ENCODE peak calls at places on chromosomes 1 and 21, in ten cellular contexts. One of them, this sample, is unnamed.

GRCh38 chr1:206809504-206810084 is 37.3 kb upstream of the IL10 start:
- DNase-seq in HS-5: no peak
- DNase-seq in hepatocyte: peak
- DNase-seq in activated CD4-positive, alpha-beta T cell treated with anti-CD3 and anti-CD28 coated beads for 1 hour: no peak
- DNase-seq in right lobe of liver: no peak
- DNase-seq in endothelial cell: peak
- DNase-seq in activated effector memory CD4-positive, alpha-beta T cell treated with anti-CD3 and anti-CD28 coated beads, Interleukin-2, amount 50 U/mL, for 16 hours: no peak
- DNase-seq in heart right ventricle: no peak
- DNase-seq in NCI-H446: no peak
- DNase-seq in Right ventricle myocardium superior: no peak
- DNase-seq in this sample: no peak

GRCh38 chr1:165143437-165144065 is 213.0 kb downstream of the LMX1A start:
- DNase-seq in HS-5: no peak
- DNase-seq in hepatocyte: peak
- DNase-seq in activated CD4-positive, alpha-beta T cell treated with anti-CD3 and anti-CD28 coated beads for 1 hour: no peak
- DNase-seq in right lobe of liver: no peak
- DNase-seq in endothelial cell: peak
- DNase-seq in activated effector memory CD4-positive, alpha-beta T cell treated with anti-CD3 and anti-CD28 coated beads, Interleukin-2, amount 50 U/mL, for 16 hours: no peak
- DNase-seq in heart right ventricle: no peak
- DNase-seq in NCI-H446: no peak
- DNase-seq in Right ventricle myocardium superior: no peak
- DNase-seq in this sample: no peak

GRCh38 chr1:93178418-93178817 is 1.8 kb downstream of the TMED5 start:
- DNase-seq in HS-5: no peak
- DNase-seq in hepatocyte: peak
- DNase-seq in activated CD4-positive, alpha-beta T cell treated with anti-CD3 and anti-CD28 coated beads for 1 hour: no peak
- DNase-seq in right lobe of liver: no peak
- DNase-seq in endothelial cell: no peak
- DNase-seq in activated effector memory CD4-positive, alpha-beta T cell treated with anti-CD3 and anti-CD28 coated beads, Interleukin-2, amount 50 U/mL, for 16 hours: no peak
- DNase-seq in heart right ventricle: no peak
- DNase-seq in NCI-H446: no peak
- DNase-seq in Right ventricle myocardium superior: no peak
- DNase-seq in this sample: no peak

GRCh38 chr1:234920136-234920842 is 208.3 kb downstream of the TOMM20 start:
- DNase-seq in HS-5: no peak
- DNase-seq in hepatocyte: no peak
- DNase-seq in activated CD4-positive, alpha-beta T cell treated with anti-CD3 and anti-CD28 coated beads for 1 hour: no peak
- DNase-seq in right lobe of liver: no peak
- DNase-seq in endothelial cell: no peak
- DNase-seq in activated effector memory CD4-positive, alpha-beta T cell treated with anti-CD3 and anti-CD28 coated beads, Interleukin-2, amount 50 U/mL, for 16 hours: peak
- DNase-seq in heart right ventricle: no peak
- DNase-seq in NCI-H446: no peak
- DNase-seq in Right ventricle myocardium superior: no peak
- DNase-seq in this sample: no peak

GRCh38 chr1:15454256-15454655 is 2.3 kb upstream of the CELA2A start:
- DNase-seq in HS-5: no peak
- DNase-seq in hepatocyte: no peak
- DNase-seq in activated CD4-positive, alpha-beta T cell treated with anti-CD3 and anti-CD28 coated beads for 1 hour: no peak
- DNase-seq in right lobe of liver: no peak
- DNase-seq in endothelial cell: no peak
- DNase-seq in activated effector memory CD4-positive, alpha-beta T cell treated with anti-CD3 and anti-CD28 coated beads, Interleukin-2, amount 50 U/mL, for 16 hours: no peak
- DNase-seq in heart right ventricle: no peak
- DNase-seq in NCI-H446: no peak
- DNase-seq in Right ventricle myocardium superior: no peak
- DNase-seq in this sample: no peak

GRCh38 chr1:246117066-246117791 is 389.9 kb downstream of the SMYD3 start:
- DNase-seq in HS-5: no peak
- DNase-seq in hepatocyte: peak
- DNase-seq in activated CD4-positive, alpha-beta T cell treated with anti-CD3 and anti-CD28 coated beads for 1 hour: peak
- DNase-seq in right lobe of liver: no peak
- DNase-seq in endothelial cell: peak
- DNase-seq in activated effector memory CD4-positive, alpha-beta T cell treated with anti-CD3 and anti-CD28 coated beads, Interleukin-2, amount 50 U/mL, for 16 hours: peak
- DNase-seq in heart right ventricle: peak
- DNase-seq in NCI-H446: no peak
- DNase-seq in Right ventricle myocardium superior: no peak
- DNase-seq in this sample: no peak

GRCh38 chr1:147243228-147243685 is 773 bp downstream of the CHD1L start:
- DNase-seq in HS-5: peak
- DNase-seq in hepatocyte: peak
- DNase-seq in activated CD4-positive, alpha-beta T cell treated with anti-CD3 and anti-CD28 coated beads for 1 hour: no peak
- DNase-seq in right lobe of liver: peak
- DNase-seq in endothelial cell: peak
- DNase-seq in activated effector memory CD4-positive, alpha-beta T cell treated with anti-CD3 and anti-CD28 coated beads, Interleukin-2, amount 50 U/mL, for 16 hours: peak
- DNase-seq in heart right ventricle: no peak
- DNase-seq in NCI-H446: no peak
- DNase-seq in Right ventricle myocardium superior: peak
- DNase-seq in this sample: no peak

GRCh38 chr1:17186216-17186894 is 18.6 kb upstream of the PADI1 start:
- DNase-seq in HS-5: no peak
- DNase-seq in hepatocyte: no peak
- DNase-seq in activated CD4-positive, alpha-beta T cell treated with anti-CD3 and anti-CD28 coated beads for 1 hour: no peak
- DNase-seq in right lobe of liver: no peak
- DNase-seq in endothelial cell: no peak
- DNase-seq in activated effector memory CD4-positive, alpha-beta T cell treated with anti-CD3 and anti-CD28 coated beads, Interleukin-2, amount 50 U/mL, for 16 hours: no peak
- DNase-seq in heart right ventricle: no peak
- DNase-seq in NCI-H446: no peak
- DNase-seq in Right ventricle myocardium superior: no peak
- DNase-seq in this sample: no peak

GRCh38 chr1:54352755-54353154 is 53.4 kb downstream of the SSBP3 start:
- DNase-seq in HS-5: no peak
- DNase-seq in hepatocyte: no peak
- DNase-seq in activated CD4-positive, alpha-beta T cell treated with anti-CD3 and anti-CD28 coated beads for 1 hour: no peak
- DNase-seq in right lobe of liver: no peak
- DNase-seq in endothelial cell: no peak
- DNase-seq in activated effector memory CD4-positive, alpha-beta T cell treated with anti-CD3 and anti-CD28 coated beads, Interleukin-2, amount 50 U/mL, for 16 hours: no peak
- DNase-seq in heart right ventricle: no peak
- DNase-seq in NCI-H446: no peak
- DNase-seq in Right ventricle myocardium superior: no peak
- DNase-seq in this sample: no peak

GRCh38 chr1:14320518-14320917 is 278.0 kb upstream of the KAZN start:
- DNase-seq in HS-5: no peak
- DNase-seq in hepatocyte: no peak
- DNase-seq in activated CD4-positive, alpha-beta T cell treated with anti-CD3 and anti-CD28 coated beads for 1 hour: no peak
- DNase-seq in right lobe of liver: no peak
- DNase-seq in endothelial cell: no peak
- DNase-seq in activated effector memory CD4-positive, alpha-beta T cell treated with anti-CD3 and anti-CD28 coated beads, Interleukin-2, amount 50 U/mL, for 16 hours: no peak
- DNase-seq in heart right ventricle: no peak
- DNase-seq in NCI-H446: no peak
- DNase-seq in Right ventricle myocardium superior: no peak
- DNase-seq in this sample: no peak

GRCh38 chr1:26789612-26789865 is 1.8 kb downstream of the PIGV start:
- DNase-seq in HS-5: no peak
- DNase-seq in hepatocyte: no peak
- DNase-seq in activated CD4-positive, alpha-beta T cell treated with anti-CD3 and anti-CD28 coated beads for 1 hour: no peak
- DNase-seq in right lobe of liver: no peak
- DNase-seq in endothelial cell: no peak
- DNase-seq in activated effector memory CD4-positive, alpha-beta T cell treated with anti-CD3 and anti-CD28 coated beads, Interleukin-2, amount 50 U/mL, for 16 hours: no peak
- DNase-seq in heart right ventricle: no peak
- DNase-seq in NCI-H446: no peak
- DNase-seq in Right ventricle myocardium superior: no peak
- DNase-seq in this sample: no peak

GRCh38 chr1:202815120-202815519 is 4.4 kb downstream of the PCAT6 start:
- DNase-seq in HS-5: no peak
- DNase-seq in hepatocyte: no peak
- DNase-seq in activated CD4-positive, alpha-beta T cell treated with anti-CD3 and anti-CD28 coated beads for 1 hour: no peak
- DNase-seq in right lobe of liver: no peak
- DNase-seq in endothelial cell: no peak
- DNase-seq in activated effector memory CD4-positive, alpha-beta T cell treated with anti-CD3 and anti-CD28 coated beads, Interleukin-2, amount 50 U/mL, for 16 hours: no peak
- DNase-seq in heart right ventricle: no peak
- DNase-seq in NCI-H446: no peak
- DNase-seq in Right ventricle myocardium superior: no peak
- DNase-seq in this sample: no peak

GRCh38 chr1:51506537-51506936 is 12.5 kb downstream of the EPS15 start:
- DNase-seq in HS-5: no peak
- DNase-seq in hepatocyte: peak
- DNase-seq in activated CD4-positive, alpha-beta T cell treated with anti-CD3 and anti-CD28 coated beads for 1 hour: no peak
- DNase-seq in right lobe of liver: no peak
- DNase-seq in endothelial cell: no peak
- DNase-seq in activated effector memory CD4-positive, alpha-beta T cell treated with anti-CD3 and anti-CD28 coated beads, Interleukin-2, amount 50 U/mL, for 16 hours: no peak
- DNase-seq in heart right ventricle: peak
- DNase-seq in NCI-H446: peak
- DNase-seq in Right ventricle myocardium superior: no peak
- DNase-seq in this sample: no peak

GRCh38 chr21:26028183-26028582 is 142.4 kb downstream of the APP start:
- DNase-seq in HS-5: no peak
- DNase-seq in hepatocyte: no peak
- DNase-seq in activated CD4-positive, alpha-beta T cell treated with anti-CD3 and anti-CD28 coated beads for 1 hour: no peak
- DNase-seq in right lobe of liver: no peak
- DNase-seq in endothelial cell: no peak
- DNase-seq in activated effector memory CD4-positive, alpha-beta T cell treated with anti-CD3 and anti-CD28 coated beads, Interleukin-2, amount 50 U/mL, for 16 hours: no peak
- DNase-seq in heart right ventricle: no peak
- DNase-seq in NCI-H446: no peak
- DNase-seq in Right ventricle myocardium superior: no peak
- DNase-seq in this sample: no peak

GRCh38 chr1:62355095-62355494 is 35.9 kb upstream of the KANK4 start:
- DNase-seq in HS-5: no peak
- DNase-seq in hepatocyte: no peak
- DNase-seq in activated CD4-positive, alpha-beta T cell treated with anti-CD3 and anti-CD28 coated beads for 1 hour: no peak
- DNase-seq in right lobe of liver: no peak
- DNase-seq in endothelial cell: no peak
- DNase-seq in activated effector memory CD4-positive, alpha-beta T cell treated with anti-CD3 and anti-CD28 coated beads, Interleukin-2, amount 50 U/mL, for 16 hours: no peak
- DNase-seq in heart right ventricle: no peak
- DNase-seq in NCI-H446: no peak
- DNase-seq in Right ventricle myocardium superior: no peak
- DNase-seq in this sample: no peak

GRCh38 chr1:233166896-233167295 is 128.6 kb downstream of the PCNX2 start:
- DNase-seq in HS-5: no peak
- DNase-seq in hepatocyte: no peak
- DNase-seq in activated CD4-positive, alpha-beta T cell treated with anti-CD3 and anti-CD28 coated beads for 1 hour: no peak
- DNase-seq in right lobe of liver: no peak
- DNase-seq in endothelial cell: no peak
- DNase-seq in activated effector memory CD4-positive, alpha-beta T cell treated with anti-CD3 and anti-CD28 coated beads, Interleukin-2, amount 50 U/mL, for 16 hours: no peak
- DNase-seq in heart right ventricle: no peak
- DNase-seq in NCI-H446: no peak
- DNase-seq in Right ventricle myocardium superior: no peak
- DNase-seq in this sample: no peak

GRCh38 chr1:78254517-78254916 is 208.8 kb downstream of the GIPC2 start:
- DNase-seq in HS-5: peak
- DNase-seq in hepatocyte: no peak
- DNase-seq in activated CD4-positive, alpha-beta T cell treated with anti-CD3 and anti-CD28 coated beads for 1 hour: no peak
- DNase-seq in right lobe of liver: no peak
- DNase-seq in endothelial cell: no peak
- DNase-seq in activated effector memory CD4-positive, alpha-beta T cell treated with anti-CD3 and anti-CD28 coated beads, Interleukin-2, amount 50 U/mL, for 16 hours: no peak
- DNase-seq in heart right ventricle: no peak
- DNase-seq in NCI-H446: no peak
- DNase-seq in Right ventricle myocardium superior: no peak
- DNase-seq in this sample: no peak

GRCh38 chr1:179788259-179788658 is 45.2 kb downstream of the FAM163A start:
- DNase-seq in HS-5: no peak
- DNase-seq in hepatocyte: no peak
- DNase-seq in activated CD4-positive, alpha-beta T cell treated with anti-CD3 and anti-CD28 coated beads for 1 hour: no peak
- DNase-seq in right lobe of liver: no peak
- DNase-seq in endothelial cell: no peak
- DNase-seq in activated effector memory CD4-positive, alpha-beta T cell treated with anti-CD3 and anti-CD28 coated beads, Interleukin-2, amount 50 U/mL, for 16 hours: no peak
- DNase-seq in heart right ventricle: no peak
- DNase-seq in NCI-H446: no peak
- DNase-seq in Right ventricle myocardium superior: no peak
- DNase-seq in this sample: no peak

GRCh38 chr1:210878564-210878963 is 255.4 kb downstream of the KCNH1 start:
- DNase-seq in HS-5: no peak
- DNase-seq in hepatocyte: no peak
- DNase-seq in activated CD4-positive, alpha-beta T cell treated with anti-CD3 and anti-CD28 coated beads for 1 hour: no peak
- DNase-seq in right lobe of liver: no peak
- DNase-seq in endothelial cell: no peak
- DNase-seq in activated effector memory CD4-positive, alpha-beta T cell treated with anti-CD3 and anti-CD28 coated beads, Interleukin-2, amount 50 U/mL, for 16 hours: no peak
- DNase-seq in heart right ventricle: no peak
- DNase-seq in NCI-H446: no peak
- DNase-seq in Right ventricle myocardium superior: no peak
- DNase-seq in this sample: no peak

GRCh38 chr21:32483293-32483595 is 70.7 kb downstream of the EVA1C start:
- DNase-seq in HS-5: no peak
- DNase-seq in hepatocyte: no peak
- DNase-seq in activated CD4-positive, alpha-beta T cell treated with anti-CD3 and anti-CD28 coated beads for 1 hour: no peak
- DNase-seq in right lobe of liver: no peak
- DNase-seq in endothelial cell: no peak
- DNase-seq in activated effector memory CD4-positive, alpha-beta T cell treated with anti-CD3 and anti-CD28 coated beads, Interleukin-2, amount 50 U/mL, for 16 hours: no peak
- DNase-seq in heart right ventricle: no peak
- DNase-seq in NCI-H446: no peak
- DNase-seq in Right ventricle myocardium superior: no peak
- DNase-seq in this sample: no peak

GRCh38 chr1:206504363-206504713 is 3.0 kb upstream of the RASSF5 start:
- DNase-seq in HS-5: no peak
- DNase-seq in hepatocyte: no peak
- DNase-seq in activated CD4-positive, alpha-beta T cell treated with anti-CD3 and anti-CD28 coated beads for 1 hour: no peak
- DNase-seq in right lobe of liver: no peak
- DNase-seq in endothelial cell: no peak
- DNase-seq in activated effector memory CD4-positive, alpha-beta T cell treated with anti-CD3 and anti-CD28 coated beads, Interleukin-2, amount 50 U/mL, for 16 hours: no peak
- DNase-seq in heart right ventricle: no peak
- DNase-seq in NCI-H446: no peak
- DNase-seq in Right ventricle myocardium superior: no peak
- DNase-seq in this sample: no peak

GRCh38 chr1:41495171-41495948 is 10.9 kb upstream of the EDN2 start:
- DNase-seq in HS-5: no peak
- DNase-seq in hepatocyte: peak
- DNase-seq in activated CD4-positive, alpha-beta T cell treated with anti-CD3 and anti-CD28 coated beads for 1 hour: no peak
- DNase-seq in right lobe of liver: peak
- DNase-seq in endothelial cell: peak
- DNase-seq in activated effector memory CD4-positive, alpha-beta T cell treated with anti-CD3 and anti-CD28 coated beads, Interleukin-2, amount 50 U/mL, for 16 hours: no peak
- DNase-seq in heart right ventricle: no peak
- DNase-seq in NCI-H446: no peak
- DNase-seq in Right ventricle myocardium superior: peak
- DNase-seq in this sample: peak

GRCh38 chr1:41664861-41665640 is 180.6 kb upstream of the EDN2 start:
- DNase-seq in HS-5: peak
- DNase-seq in hepatocyte: peak
- DNase-seq in activated CD4-positive, alpha-beta T cell treated with anti-CD3 and anti-CD28 coated beads for 1 hour: no peak
- DNase-seq in right lobe of liver: no peak
- DNase-seq in endothelial cell: no peak
- DNase-seq in activated effector memory CD4-positive, alpha-beta T cell treated with anti-CD3 and anti-CD28 coated beads, Interleukin-2, amount 50 U/mL, for 16 hours: no peak
- DNase-seq in heart right ventricle: no peak
- DNase-seq in NCI-H446: peak
- DNase-seq in Right ventricle myocardium superior: no peak
- DNase-seq in this sample: peak

GRCh38 chr1:45952072-45952471 is 148.7 kb downstream of the MAST2 start:
- DNase-seq in HS-5: no peak
- DNase-seq in hepatocyte: no peak
- DNase-seq in activated CD4-positive, alpha-beta T cell treated with anti-CD3 and anti-CD28 coated beads for 1 hour: no peak
- DNase-seq in right lobe of liver: no peak
- DNase-seq in endothelial cell: no peak
- DNase-seq in activated effector memory CD4-positive, alpha-beta T cell treated with anti-CD3 and anti-CD28 coated beads, Interleukin-2, amount 50 U/mL, for 16 hours: no peak
- DNase-seq in heart right ventricle: no peak
- DNase-seq in NCI-H446: no peak
- DNase-seq in Right ventricle myocardium superior: no peak
- DNase-seq in this sample: no peak

GRCh38 chr1:162019006-162019405 is 4.7 kb downstream of the OLFML2B start:
- DNase-seq in HS-5: no peak
- DNase-seq in hepatocyte: no peak
- DNase-seq in activated CD4-positive, alpha-beta T cell treated with anti-CD3 and anti-CD28 coated beads for 1 hour: no peak
- DNase-seq in right lobe of liver: no peak
- DNase-seq in endothelial cell: no peak
- DNase-seq in activated effector memory CD4-positive, alpha-beta T cell treated with anti-CD3 and anti-CD28 coated beads, Interleukin-2, amount 50 U/mL, for 16 hours: no peak
- DNase-seq in heart right ventricle: no peak
- DNase-seq in NCI-H446: peak
- DNase-seq in Right ventricle myocardium superior: no peak
- DNase-seq in this sample: no peak

GRCh38 chr1:64895500-64895899 is 70.8 kb downstream of the JAK1 start:
- DNase-seq in HS-5: no peak
- DNase-seq in hepatocyte: no peak
- DNase-seq in activated CD4-positive, alpha-beta T cell treated with anti-CD3 and anti-CD28 coated beads for 1 hour: no peak
- DNase-seq in right lobe of liver: no peak
- DNase-seq in endothelial cell: no peak
- DNase-seq in activated effector memory CD4-positive, alpha-beta T cell treated with anti-CD3 and anti-CD28 coated beads, Interleukin-2, amount 50 U/mL, for 16 hours: no peak
- DNase-seq in heart right ventricle: no peak
- DNase-seq in NCI-H446: no peak
- DNase-seq in Right ventricle myocardium superior: no peak
- DNase-seq in this sample: no peak

This sample was measured in SW 1271.